ENCODE peak calls at places on chromosome 9, in five cellular contexts. G is neuronal stem cell, I is sigmoid colon, X is caudate nucleus, U is mammary epithelial cell. R is an unnamed sample.

GRCh38 chr9:128899566-128900322 is 17.8 kb downstream of the LRRC8A start:
- DNase-seq in G (no peak), I (no peak), X (no peak), U (peak), R (no peak)

GRCh38 chr9:70079364-70080103 is 35.9 kb downstream of the MAMDC2 start:
- DNase-seq in G (no peak), I (no peak), X (no peak), U (peak), R (peak)

GRCh38 chr9:74102702-74103101 is 394.4 kb upstream of the RORB start:
- DNase-seq in G (no peak), I (no peak), X (no peak), U (no peak), R (no peak)

GRCh38 chr9:18800579-18800978 is 232.4 kb downstream of the SAXO1 start:
- DNase-seq in G (no peak), I (no peak), X (no peak), U (no peak), R (no peak)

GRCh38 chr9:121098567-121099198 is 23.9 kb downstream of the CNTRL start:
- DNase-seq in G (no peak), I (no peak), X (no peak), U (no peak), R (peak)

GRCh38 chr9:93659044-93659836 is 82.9 kb downstream of the PHF2 start:
- DNase-seq in G (no peak), I (peak), X (no peak), U (no peak), R (no peak)

GRCh38 chr9:133141833-133142594 is 21.0 kb upstream of the RALGDS start:
- DNase-seq in G (no peak), I (peak), X (no peak), U (no peak), R (peak)

GRCh38 chr9:129079829-129080228 is 1.1 kb upstream of the DOLPP1 start:
- DNase-seq in G (no peak), I (no peak), X (no peak), U (no peak), R (no peak)

GRCh38 chr9:21326526-21327139 is 8.6 kb downstream of the KLHL9 start:
- DNase-seq in G (peak), I (no peak), X (no peak), U (peak), R (no peak)

GRCh38 chr9:127116088-127116726 is 6.2 kb downstream of the ANGPTL2 start:
- DNase-seq in G (no peak), I (no peak), X (no peak), U (no peak), R (no peak)

GRCh38 chr9:1198085-1198484 is 147.9 kb downstream of the DMRT2 start:
- DNase-seq in G (no peak), I (no peak), X (no peak), U (peak), R (no peak)

GRCh38 chr9:94855919-94856318 is 129.4 kb downstream of the AOPEP start:
- DNase-seq in G (no peak), I (no peak), X (no peak), U (peak), R (no peak)

GRCh38 chr9:16915126-16915831 is 44.8 kb upstream of the BNC2 start:
- DNase-seq in G (no peak), I (no peak), X (no peak), U (no peak), R (no peak)

GRCh38 chr9:120876842-120877240 is at the start of gene PHF19:
- DNase-seq in G (no peak), I (no peak), X (no peak), U (peak), R (no peak)

GRCh38 chr9:112852741-112853505 is 37.8 kb downstream of the SLC46A2 start:
- DNase-seq in G (no peak), I (no peak), X (peak), U (peak), R (no peak)

GRCh38 chr9:114538241-114538640 is 33.0 kb upstream of the WHRN start:
- DNase-seq in G (no peak), I (no peak), X (no peak), U (peak), R (peak)

GRCh38 chr9:121440265-121440664 is 59.4 kb downstream of the GGTA1 start:
- DNase-seq in G (no peak), I (no peak), X (no peak), U (no peak), R (no peak)

GRCh38 chr9:82524407-82524806 is 535.8 kb downstream of the SPATA31D1 start:
- DNase-seq in G (no peak), I (no peak), X (no peak), U (no peak), R (no peak)

GRCh38 chr9:13957089-13957488 is 356.9 kb downstream of the NFIB start:
- DNase-seq in G (no peak), I (no peak), X (no peak), U (no peak), R (no peak)

GRCh38 chr9:100098241-100098886 is 436 bp downstream of the ERP44 start:
- DNase-seq in G (peak), I (peak), X (peak), U (peak), R (peak)

GRCh38 chr9:137415451-137415850 is 7.5 kb downstream of the EXD3 start:
- DNase-seq in G (no peak), I (no peak), X (no peak), U (no peak), R (no peak)

GRCh38 chr9:106405871-106406435 is 457.0 kb upstream of the ZNF462 start:
- DNase-seq in G (no peak), I (no peak), X (no peak), U (no peak), R (no peak)

GRCh38 chr9:79390077-79390673 is 181.6 kb upstream of the TLE4 start:
- DNase-seq in G (no peak), I (no peak), X (no peak), U (no peak), R (no peak)

GRCh38 chr9:76453785-76454184 is 5.2 kb upstream of the GCNT1 start:
- DNase-seq in G (no peak), I (no peak), X (no peak), U (peak), R (no peak)

GRCh38 chr9:34988218-34989055 is 1.1 kb upstream of the DNAJB5 start:
- DNase-seq in G (no peak), I (no peak), X (no peak), U (no peak), R (peak)

GRCh38 chr9:81619353-81620008 is 69.9 kb downstream of the TLE1 start:
- DNase-seq in G (no peak), I (no peak), X (no peak), U (no peak), R (no peak)

GRCh38 chr9:120388000-120388855 is 191.7 kb downstream of the CDK5RAP2 start:
- DNase-seq in G (no peak), I (peak), X (no peak), U (no peak), R (no peak)

GRCh38 chr9:14173730-14174129 is 140.2 kb downstream of the NFIB start:
- DNase-seq in G (no peak), I (no peak), X (no peak), U (no peak), R (peak)

GRCh38 chr9:125785187-125785840 is 38.1 kb downstream of the PBX3 start:
- DNase-seq in G (no peak), I (no peak), X (no peak), U (no peak), R (peak)

GRCh38 chr9:91192379-91192775 is 169.3 kb downstream of the AUH start:
- DNase-seq in G (no peak), I (no peak), X (no peak), U (no peak), R (peak)

GRCh38 chr9:5446451-5447236 is 3.7 kb upstream of the CD274 start:
- DNase-seq in G (no peak), I (no peak), X (no peak), U (peak), R (no peak)
- H3K27ac ChIP-seq in G (no peak), I (no peak), X (no peak), U (peak), R (no peak)

GRCh38 chr9:110130791-110131416 is 77.1 kb downstream of the C9orf152 start:
- DNase-seq in G (no peak), I (no peak), X (no peak), U (no peak), R (no peak)
- H3K27ac ChIP-seq in G (peak), I (peak), X (no peak), U (no peak), R (no peak)

GRCh38 chr9:96169901-96170300 is 132.1 kb downstream of the HSD17B3 start:
- DNase-seq in G (no peak), I (peak), X (no peak), U (no peak), R (no peak)
- H3K27ac ChIP-seq in G (no peak), I (no peak), X (no peak), U (no peak), R (peak)

DNA sequence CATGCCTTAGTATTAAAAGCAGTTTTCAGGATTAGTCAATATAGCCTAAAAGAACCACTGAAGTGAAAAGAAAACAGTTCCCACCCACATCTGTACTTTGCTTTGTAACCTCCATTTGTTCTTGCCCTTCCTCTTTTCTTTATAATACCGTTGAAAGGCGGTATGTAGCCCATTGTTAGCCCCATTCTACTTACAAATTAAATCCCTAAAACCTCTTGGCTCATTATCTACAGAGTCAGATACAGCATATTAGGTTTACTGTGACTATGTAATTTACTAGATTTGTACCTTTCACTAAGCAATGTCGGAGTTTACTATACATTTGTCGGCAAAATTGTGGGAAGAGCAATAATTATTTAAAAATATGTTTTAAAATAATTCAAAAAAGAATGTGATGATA is 17.3 kb downstream of the ALDH1A1 start:
- DNase-seq in G (peak), I (no peak), X (no peak), U (no peak), R (no peak)
- H3K27ac ChIP-seq in G (no peak), I (no peak), X (no peak), U (no peak), R (peak)

GRCh38 chr9:109766351-109766750 is 13.6 kb upstream of the PALM2AKAP2 start:
- DNase-seq in G (no peak), I (no peak), X (no peak), U (peak), R (no peak)
- H3K27ac ChIP-seq in G (no peak), I (no peak), X (no peak), U (no peak), R (no peak)

GRCh38 chr9:73009649-73010288 is 56.9 kb upstream of the ALDH1A1 start:
- DNase-seq in G (no peak), I (no peak), X (no peak), U (no peak), R (no peak)
- H3K27ac ChIP-seq in G (no peak), I (no peak), X (no peak), U (no peak), R (no peak)

GRCh38 chr9:105242557-105242956 is 1.9 kb upstream of the SLC44A1 start:
- DNase-seq in G (no peak), I (no peak), X (no peak), U (no peak), R (no peak)

GRCh38 chr9:105244274-105244995 is at the start of gene SLC44A1:
- DNase-seq in G (peak), I (peak), X (peak), U (peak), R (peak)

GRCh38 chr9:105242062-105242461 is 2.4 kb upstream of the SLC44A1 start:
- DNase-seq in G (no peak), I (no peak), X (no peak), U (no peak), R (no peak)

GRCh38 chr9:105243935-105244273 is 547 bp upstream of the SLC44A1 start:
- DNase-seq in G (no peak), I (no peak), X (no peak), U (no peak), R (no peak)

GRCh38 chr9:105243015-105243686 is 1.3 kb upstream of the SLC44A1 start:
- DNase-seq in G (no peak), I (no peak), X (no peak), U (peak), R (no peak)
- H3K27ac ChIP-seq in G (no peak), I (peak), X (peak), U (no peak), R (no peak)

GRCh38 chr9:33032292-33032691 is 7.2 kb downstream of the DNAJA1 start:
- DNase-seq in G (no peak), I (no peak), X (no peak), U (no peak), R (no peak)

GRCh38 chr9:33029106-33029788 is 4.2 kb downstream of the DNAJA1 start:
- DNase-seq in G (no peak), I (no peak), X (no peak), U (peak), R (no peak)

GRCh38 chr9:33025572-33026347 is 687 bp downstream of the DNAJA1 start:
- DNase-seq in G (no peak), I (peak), X (no peak), U (peak), R (peak)

GRCh38 chr9:33032865-33033264 is 7.8 kb downstream of the DNAJA1 start:
- DNase-seq in G (no peak), I (no peak), X (no peak), U (no peak), R (no peak)

DNA sequence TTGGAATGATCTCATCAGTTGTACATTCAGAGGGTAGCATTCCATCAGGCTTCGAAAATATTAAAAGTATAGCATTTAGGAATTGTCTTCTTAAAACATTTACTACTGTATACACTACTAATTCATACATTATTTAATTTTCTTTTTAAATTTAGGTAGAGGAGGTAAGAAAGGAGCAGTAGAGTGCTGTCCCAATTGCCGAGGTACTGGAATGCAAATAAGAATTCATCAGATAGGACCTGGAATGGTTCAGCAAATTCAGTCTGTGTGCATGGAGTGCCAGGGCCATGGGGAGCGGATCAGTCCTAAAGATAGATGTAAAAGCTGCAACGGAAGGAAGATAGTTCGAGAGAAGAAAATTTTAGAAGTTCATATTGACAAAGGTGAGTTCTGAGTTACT is 5.2 kb downstream of the DNAJA1 start:
- DNase-seq in G (no peak), I (no peak), X (no peak), U (no peak), R (no peak)
- H3K27ac ChIP-seq in G (no peak), I (no peak), X (no peak), U (no peak), R (no peak)